ENCODE peak calls at places on chromosomes 4 and X, in ten cellular contexts. E is activated B cell treated with CpG ODN at 0.5 μM for 24 hours, T is stomach, O is PC-9, U is H9, W is AG09319, L is transverse colon, G is progenitor cell of endocrine pancreas, H is tibial artery, J is uterus. M is an unnamed sample.

GRCh38 chr4:105558277-105558676 is 5.9 kb downstream of the ARHGEF38 start:
- DNase-seq in E (no peak), J (no peak), O (no peak), U (no peak), L (no peak), W (no peak), G (no peak), H (no peak), T (no peak), M (no peak)

GRCh38 chr4:1382776-1383727 is 23.2 kb downstream of the NKX1-1 start:
- DNase-seq in L (no peak), G (no peak), W (no peak), O (no peak), U (no peak), H (peak), J (no peak), E (no peak), T (no peak), M (no peak)

GRCh38 chrX:21004835-21005234 is 369.4 kb upstream of the CNKSR2 start:
- DNase-seq in U (no peak), H (no peak), W (no peak), E (no peak), J (no peak), O (no peak), G (no peak), T (no peak), L (no peak), M (no peak)

GRCh38 chr4:37967749-37968148 is 7.6 kb downstream of the PTTG2 start:
- DNase-seq in W (no peak), G (no peak), U (no peak), L (no peak), J (no peak), T (no peak), E (no peak), O (no peak), H (no peak), M (no peak)

GRCh38 chr4:49032440-49033161 is 46.5 kb downstream of the CWH43 start:
- DNase-seq in G (no peak), H (no peak), J (no peak), T (no peak), L (no peak), E (no peak), W (no peak), O (peak), U (no peak), M (peak)

GRCh38 chr4:2615821-2616220 is 79.4 kb downstream of the FAM193A start:
- DNase-seq in E (no peak), W (no peak), U (no peak), J (no peak), G (no peak), L (no peak), O (no peak), T (no peak), H (no peak), M (no peak)

GRCh38 chr4:46211406-46211805 is 87.6 kb upstream of the GABRG1 start:
- DNase-seq in T (no peak), E (no peak), G (no peak), W (no peak), O (no peak), J (no peak), H (no peak), U (no peak), L (no peak), M (no peak)

GRCh38 chrX:85963736-85964135 is 83.6 kb downstream of the CHM start:
- DNase-seq in U (no peak), L (no peak), T (no peak), H (no peak), O (no peak), G (no peak), E (no peak), W (peak), J (no peak), M (no peak)

GRCh38 chr4:176191974-176192373 is 3.4 kb downstream of the SPATA4 start:
- DNase-seq in W (no peak), O (no peak), H (no peak), L (no peak), G (no peak), E (no peak), J (no peak), T (no peak), U (no peak), M (no peak)

GRCh38 chrX:80014141-80014940 is at the start of gene TBX22:
- DNase-seq in G (no peak), J (no peak), L (no peak), E (no peak), T (no peak), O (no peak), H (no peak), W (no peak), U (peak), M (no peak)

GRCh38 chr4:119097282-119097900 is 38.2 kb upstream of the MYOZ2 start:
- DNase-seq in J (no peak), L (no peak), U (no peak), T (no peak), O (no peak), W (no peak), E (no peak), G (no peak), H (no peak), M (no peak)

GRCh38 chr4:119098306-119098705 is 37.3 kb upstream of the MYOZ2 start:
- DNase-seq in L (no peak), H (no peak), E (no peak), U (no peak), T (no peak), O (no peak), W (no peak), G (no peak), J (no peak), M (no peak)

GRCh38 chr4:119100640-119101039 is 35.0 kb upstream of the MYOZ2 start:
- DNase-seq in T (no peak), E (no peak), H (no peak), L (no peak), W (no peak), G (no peak), J (no peak), O (no peak), U (no peak), M (no peak)

GRCh38 chr4:119103263-119103662 is 32.4 kb upstream of the MYOZ2 start:
- DNase-seq in G (no peak), L (peak), H (peak), E (no peak), O (no peak), W (peak), U (no peak), T (no peak), J (no peak), M (peak)

DNA sequence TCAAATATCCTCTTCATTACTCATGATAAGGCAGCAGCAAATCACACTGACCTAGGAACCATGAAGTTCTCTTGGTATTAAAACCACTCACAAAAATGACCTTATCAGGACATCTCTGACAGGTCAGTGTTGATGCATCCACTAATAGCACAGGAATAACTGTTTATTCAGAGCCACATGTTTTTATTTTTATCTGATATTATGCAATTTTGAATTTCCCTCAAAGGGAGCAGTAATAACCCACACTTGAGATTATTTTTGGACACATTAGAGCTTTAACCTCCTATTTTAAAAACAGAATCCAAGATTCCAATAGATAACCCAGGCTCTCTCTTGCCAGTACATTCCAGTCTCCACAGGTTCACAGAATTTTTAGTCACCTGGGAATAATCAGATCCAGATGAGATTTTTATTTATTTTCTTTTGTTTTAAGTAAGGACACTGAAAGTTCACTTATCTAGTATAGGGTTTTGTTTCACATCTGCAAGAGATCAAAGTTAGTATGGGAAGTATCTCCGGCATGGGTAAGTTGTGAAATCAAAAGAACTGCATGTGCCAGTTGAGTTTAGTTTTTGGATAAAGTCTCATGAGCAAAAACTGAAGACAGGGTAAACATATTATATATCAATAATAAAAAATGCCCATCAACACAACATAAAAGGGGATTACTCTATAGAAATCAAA is 36.3 kb upstream of the MYOZ2 start:
- DNase-seq in G (no peak), L (no peak), W (peak), E (no peak), T (no peak), H (no peak), U (no peak), O (no peak), J (no peak), M (no peak)
- TF ChIP-seq CTCF in G (no peak), L (no peak), W (no peak), E (no peak), T (no peak), H (no peak), U (no peak), O (no peak), J (no peak), M (no peak)

DNA sequence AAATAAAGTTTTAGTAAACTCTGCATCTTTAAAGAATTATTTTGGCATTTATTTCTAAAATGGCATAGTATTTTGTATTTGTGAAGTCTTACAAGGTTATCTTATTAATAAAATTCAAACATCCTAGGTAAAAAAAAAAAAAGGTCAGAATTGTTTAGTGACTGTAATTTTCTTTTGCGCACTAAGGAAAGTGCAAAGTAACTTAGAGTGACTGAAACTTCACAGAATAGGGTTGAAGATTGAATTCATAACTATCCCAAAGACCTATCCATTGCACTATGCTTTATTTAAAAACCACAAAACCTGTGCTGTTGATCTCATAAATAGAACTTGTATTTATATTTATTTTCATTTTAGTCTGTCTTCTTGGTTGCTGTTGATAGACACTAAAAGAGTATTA is 370 bp downstream of the ALB start:
- DNase-seq in W (no peak), G (no peak), E (no peak), O (no peak), J (no peak), T (no peak), H (no peak), L (no peak), U (no peak), M (no peak)
- TF ChIP-seq CTCF in W (no peak), G (no peak), E (no peak), O (no peak), J (no peak), T (no peak), H (no peak), L (no peak), U (no peak), M (no peak)

GRCh38 chrX:13756381-13756780 is 21.8 kb downstream of the OFD1 start:
- DNase-seq in O (no peak), H (no peak), J (no peak), T (no peak), U (no peak), W (no peak), G (no peak), E (no peak), L (no peak), M (no peak)
- TF ChIP-seq CTCF in O (no peak), H (no peak), J (no peak), T (no peak), U (no peak), W (no peak), G (no peak), E (no peak), L (no peak), M (no peak)

DNA sequence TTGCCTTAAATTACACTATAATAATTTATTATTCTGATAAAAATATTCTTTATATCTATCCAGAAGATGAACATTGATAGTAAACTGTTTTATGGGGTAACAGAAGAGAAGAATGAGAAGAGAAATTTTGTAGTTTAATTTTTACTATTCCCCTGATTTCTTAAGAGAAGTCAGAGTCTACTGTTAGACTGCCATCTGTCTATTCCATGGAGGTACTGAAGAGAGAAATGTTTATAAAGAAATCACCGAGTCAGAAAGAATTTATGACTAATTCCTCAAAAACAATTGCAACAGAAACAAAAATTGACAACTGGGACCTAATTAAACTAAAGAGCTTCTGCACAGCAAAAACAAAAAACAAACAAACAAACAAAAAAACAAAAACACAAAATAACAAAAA is 149.9 kb downstream of the FGF16 start:
- DNase-seq in U (no peak), W (no peak), G (no peak), L (no peak), O (no peak), J (no peak), T (no peak), E (no peak), H (no peak), M (no peak)
- TF ChIP-seq CTCF in U (peak), W (peak), G (peak), L (no peak), O (peak), J (no peak), T (no peak), E (no peak), H (no peak), M (no peak)

GRCh38 chrX:104662694-104663093 is 96.7 kb downstream of the IL1RAPL2 start:
- DNase-seq in U (no peak), H (no peak), O (no peak), T (no peak), G (no peak), W (no peak), E (no peak), J (no peak), L (no peak), M (no peak)

GRCh38 chrX:104660092-104660491 is 94.1 kb downstream of the IL1RAPL2 start:
- DNase-seq in J (no peak), U (no peak), O (no peak), G (no peak), L (no peak), T (no peak), W (no peak), H (no peak), E (no peak), M (no peak)

DNA sequence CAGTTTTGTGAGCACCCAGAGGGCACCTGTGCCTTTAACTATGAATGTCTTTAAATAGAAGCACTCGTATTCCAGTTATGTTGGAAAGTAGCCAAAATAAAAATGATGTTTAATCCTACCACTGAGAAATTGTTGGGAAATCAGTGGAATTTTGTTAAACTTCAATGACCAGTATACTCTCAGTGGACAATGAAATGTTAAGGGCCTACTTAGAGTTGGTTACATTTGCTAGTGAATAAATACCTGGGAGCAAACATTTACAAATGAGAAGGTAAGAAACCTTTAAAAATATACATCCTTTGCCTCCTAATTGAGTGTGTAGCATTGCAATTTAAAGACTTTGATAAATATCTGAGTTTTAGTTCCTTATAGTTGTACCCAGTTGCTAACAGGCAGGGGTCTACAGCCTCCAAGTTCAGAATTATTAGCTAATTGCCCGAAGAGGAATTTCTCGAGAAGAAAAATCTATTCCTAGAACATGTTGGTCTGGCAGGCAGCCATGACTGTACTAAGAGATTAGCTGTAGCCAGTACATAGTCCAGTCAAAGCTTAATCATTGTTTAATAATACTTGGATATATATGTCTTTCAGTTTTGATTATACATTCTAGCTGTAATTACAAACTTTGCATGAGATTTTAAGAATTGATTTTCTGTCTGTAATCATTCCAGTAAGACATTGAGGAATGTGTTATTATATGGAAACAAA is 93.2 kb downstream of the IL1RAPL2 start:
- DNase-seq in U (no peak), O (peak), J (no peak), T (peak), L (no peak), E (no peak), G (no peak), H (no peak), W (no peak), M (peak)
- TF ChIP-seq CTCF in U (no peak), O (no peak), J (no peak), T (no peak), L (no peak), E (no peak), G (no peak), H (no peak), W (no peak), M (no peak)

DNA sequence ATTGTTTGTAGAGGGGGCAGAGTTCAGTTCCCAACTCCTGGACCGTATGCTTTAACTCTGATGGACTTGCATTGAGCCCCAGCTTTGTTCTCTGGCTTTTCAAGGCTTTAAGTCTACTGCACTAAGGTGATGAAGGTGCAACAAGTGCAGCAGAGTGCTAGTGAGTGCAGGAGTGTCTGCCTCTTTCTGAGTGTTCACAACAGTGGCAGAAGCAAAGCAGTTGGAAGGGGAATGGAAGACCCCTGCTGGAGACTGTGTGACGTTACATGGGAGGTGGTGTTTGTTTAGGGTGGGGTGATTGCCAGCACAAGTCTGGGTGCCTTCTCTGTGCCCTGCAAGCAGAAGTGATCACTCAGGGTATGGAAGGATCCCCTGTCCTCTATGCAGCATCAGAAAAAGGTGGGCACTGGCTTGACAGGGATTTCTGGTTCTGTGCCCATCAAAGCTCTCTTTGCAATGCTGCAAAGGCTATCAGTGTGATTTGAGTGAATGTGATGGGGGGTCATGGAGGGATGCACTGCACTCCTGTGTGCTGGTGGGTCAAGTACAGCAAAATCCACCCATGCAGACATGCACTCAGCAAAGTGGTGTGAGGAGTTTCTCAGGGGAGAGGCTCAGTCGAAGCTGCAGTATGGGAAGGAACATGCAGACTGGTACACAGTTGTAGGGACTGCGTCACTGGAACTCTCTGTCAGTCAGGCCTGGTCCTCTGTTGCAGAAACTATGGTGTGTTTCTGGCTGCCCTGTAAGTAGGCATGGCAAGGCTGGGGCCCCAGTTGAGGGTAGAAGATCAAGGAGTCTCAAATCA is 70.9 kb upstream of the UGT2B7 start:
- DNase-seq in H (no peak), T (no peak), U (peak), E (no peak), O (no peak), L (peak), J (no peak), G (peak), W (no peak), M (peak)
- TF ChIP-seq CTCF in H (no peak), T (no peak), U (peak), E (no peak), O (peak), L (peak), J (no peak), G (peak), W (no peak), M (peak)

DNA sequence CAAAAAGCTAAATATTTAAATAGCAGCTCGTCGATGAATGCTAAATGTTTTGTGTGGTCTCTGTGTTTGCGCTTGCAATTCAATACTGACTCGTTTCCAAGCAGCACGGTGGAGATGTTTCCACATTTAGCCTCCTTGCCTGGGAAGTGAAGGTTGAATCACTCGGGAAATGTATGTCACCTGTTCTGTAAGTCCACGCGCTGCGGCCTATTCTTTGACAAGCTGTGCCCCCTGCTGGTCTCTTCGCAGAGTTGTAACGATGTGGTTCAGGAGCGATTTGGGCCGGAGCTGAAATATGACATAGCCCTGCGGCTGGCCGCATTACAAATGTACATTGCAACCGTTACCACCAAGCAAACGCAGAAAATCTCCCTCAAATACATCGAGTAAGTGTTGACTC is 89.6 kb upstream of the PRPS2 start:
- DNase-seq in U (peak), T (peak), W (peak), H (no peak), E (no peak), J (peak), O (peak), L (peak), G (peak), M (peak)
- TF ChIP-seq CTCF in U (peak), T (peak), W (peak), H (peak), E (no peak), J (peak), O (peak), L (peak), G (peak), M (peak)

DNA sequence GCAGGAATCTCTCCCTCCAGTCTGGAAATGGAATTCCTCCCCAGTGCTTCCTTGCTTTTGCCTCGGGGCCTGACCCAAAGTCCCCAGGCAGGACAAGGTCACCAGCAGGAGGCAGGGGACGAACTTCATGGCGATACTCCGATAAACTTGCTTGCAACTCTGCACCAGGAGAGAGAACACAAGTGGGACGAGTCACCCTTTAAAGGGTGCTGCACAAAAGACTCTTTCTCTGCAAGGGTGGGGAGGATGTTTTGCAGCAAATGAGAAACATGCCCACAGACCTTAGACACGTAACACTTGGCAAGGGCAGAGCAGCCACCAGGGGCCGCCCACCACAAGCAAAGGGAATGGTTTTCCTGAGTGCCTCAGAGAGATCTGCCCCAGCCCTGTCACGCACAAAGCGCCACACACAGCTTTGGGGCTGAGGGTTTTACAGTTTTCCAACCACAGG is at the start of gene FGFBP2:
- DNase-seq in E (no peak), L (peak), U (peak), H (no peak), O (no peak), T (peak), W (peak), J (no peak), G (no peak), M (peak)
- TF ChIP-seq CTCF in E (no peak), L (peak), U (peak), H (no peak), O (peak), T (no peak), W (peak), J (no peak), G (peak), M (peak)